ENCODE peak calls at places on chromosomes 13 and 19, in six cellular contexts. One of them, this sample, is unnamed. For H3K9me3, the result is how much of the 10 kb centered on the place peaks cover.

GRCh38 chr13:39091586-39091985 is 53.3 kb downstream of the NHLRC3 start:
- DNase-seq in heart right ventricle: no peak
- DNase-seq in mucosa of descending colon: no peak
- DNase-seq in ovary: no peak
- DNase-seq in effector memory CD4-positive, alpha-beta T cell: no peak
- DNase-seq in kidney: no peak
- DNase-seq in this sample: no peak

GRCh38 chr13:36531746-36532486 is 99.6 kb downstream of the CCNA1 start:
- DNase-seq in kidney: no peak
- DNase-seq in ovary: no peak
- DNase-seq in heart right ventricle: no peak
- DNase-seq in mucosa of descending colon: no peak
- DNase-seq in effector memory CD4-positive, alpha-beta T cell: no peak
- DNase-seq in this sample: no peak

GRCh38 chr13:46844431-46844830 is 47.5 kb upstream of the ESD start:
- DNase-seq in heart right ventricle: no peak
- DNase-seq in mucosa of descending colon: no peak
- DNase-seq in effector memory CD4-positive, alpha-beta T cell: no peak
- DNase-seq in kidney: no peak
- DNase-seq in ovary: no peak
- DNase-seq in this sample: no peak

GRCh38 chr13:30690282-30691188 is 44.8 kb upstream of the ALOX5AP start:
- DNase-seq in mucosa of descending colon: peak
- DNase-seq in effector memory CD4-positive, alpha-beta T cell: no peak
- DNase-seq in heart right ventricle: peak
- DNase-seq in ovary: peak
- DNase-seq in kidney: peak
- DNase-seq in this sample: no peak

GRCh38 chr13:51249767-51250741 is 27.9 kb downstream of the FAM124A start:
- DNase-seq in heart right ventricle: no peak
- DNase-seq in effector memory CD4-positive, alpha-beta T cell: no peak
- DNase-seq in mucosa of descending colon: no peak
- DNase-seq in kidney: no peak
- DNase-seq in ovary: no peak
- DNase-seq in this sample: no peak

GRCh38 chr13:74773263-74773662 is 639.1 kb upstream of the KLF12 start:
- DNase-seq in ovary: no peak
- DNase-seq in heart right ventricle: no peak
- DNase-seq in effector memory CD4-positive, alpha-beta T cell: no peak
- DNase-seq in mucosa of descending colon: no peak
- DNase-seq in kidney: no peak
- DNase-seq in this sample: no peak

GRCh38 chr19:4744451-4745170 is 21.0 kb upstream of the DPP9 start:
- DNase-seq in ovary: peak
- DNase-seq in kidney: no peak
- DNase-seq in heart right ventricle: no peak
- DNase-seq in mucosa of descending colon: no peak
- DNase-seq in effector memory CD4-positive, alpha-beta T cell: no peak
- DNase-seq in this sample: no peak

GRCh38 chr13:98142427-98143156 is at the start of gene FARP1:
- DNase-seq in effector memory CD4-positive, alpha-beta T cell: no peak
- DNase-seq in kidney: peak
- DNase-seq in ovary: peak
- DNase-seq in heart right ventricle: peak
- DNase-seq in mucosa of descending colon: peak
- DNase-seq in this sample: no peak

GRCh38 chr13:77857810-77858209 is 60.8 kb downstream of the EDNRB start:
- DNase-seq in effector memory CD4-positive, alpha-beta T cell: no peak
- DNase-seq in heart right ventricle: no peak
- DNase-seq in kidney: no peak
- DNase-seq in mucosa of descending colon: no peak
- DNase-seq in ovary: no peak
- DNase-seq in this sample: no peak

GRCh38 chr19:4234862-4235201 is 5.5 kb downstream of the EBI3 start:
- DNase-seq in heart right ventricle: no peak
- DNase-seq in ovary: no peak
- DNase-seq in kidney: no peak
- DNase-seq in mucosa of descending colon: no peak
- DNase-seq in effector memory CD4-positive, alpha-beta T cell: no peak
- DNase-seq in this sample: no peak

GRCh38 chr13:112684444-112684843 is 5.4 kb upstream of the ATP11A start:
- DNase-seq in mucosa of descending colon: no peak
- DNase-seq in heart right ventricle: no peak
- DNase-seq in kidney: no peak
- DNase-seq in effector memory CD4-positive, alpha-beta T cell: no peak
- DNase-seq in ovary: no peak
- DNase-seq in this sample: no peak

GRCh38 chr13:106143930-106144709 is 391.3 kb downstream of the EFNB2 start:
- DNase-seq in heart right ventricle: no peak
- DNase-seq in mucosa of descending colon: no peak
- DNase-seq in kidney: no peak
- DNase-seq in ovary: no peak
- DNase-seq in effector memory CD4-positive, alpha-beta T cell: no peak
- DNase-seq in this sample: no peak

GRCh38 chr19:49676136-49676689 is 858 bp upstream of the PRMT1 start:
- DNase-seq in ovary: peak
- DNase-seq in heart right ventricle: peak
- DNase-seq in effector memory CD4-positive, alpha-beta T cell: no peak
- DNase-seq in kidney: peak
- DNase-seq in mucosa of descending colon: peak
- DNase-seq in this sample: peak

GRCh38 chr13:113448885-113449692 is 4.2 kb downstream of the ADPRHL1 start:
- DNase-seq in kidney: peak
- DNase-seq in mucosa of descending colon: peak
- DNase-seq in effector memory CD4-positive, alpha-beta T cell: peak
- DNase-seq in heart right ventricle: no peak
- DNase-seq in ovary: peak
- DNase-seq in this sample: no peak

GRCh38 chr13:106594986-106595385 is 27.0 kb upstream of the ARGLU1 start:
- DNase-seq in heart right ventricle: no peak
- DNase-seq in effector memory CD4-positive, alpha-beta T cell: no peak
- DNase-seq in kidney: no peak
- DNase-seq in mucosa of descending colon: no peak
- DNase-seq in ovary: no peak
- DNase-seq in this sample: no peak

GRCh38 chr19:49567722-49568454 is 12.5 kb downstream of the NOSIP start:
- DNase-seq in effector memory CD4-positive, alpha-beta T cell: peak
- DNase-seq in ovary: no peak
- DNase-seq in heart right ventricle: no peak
- DNase-seq in kidney: no peak
- DNase-seq in mucosa of descending colon: peak
- DNase-seq in this sample: peak

DNA sequence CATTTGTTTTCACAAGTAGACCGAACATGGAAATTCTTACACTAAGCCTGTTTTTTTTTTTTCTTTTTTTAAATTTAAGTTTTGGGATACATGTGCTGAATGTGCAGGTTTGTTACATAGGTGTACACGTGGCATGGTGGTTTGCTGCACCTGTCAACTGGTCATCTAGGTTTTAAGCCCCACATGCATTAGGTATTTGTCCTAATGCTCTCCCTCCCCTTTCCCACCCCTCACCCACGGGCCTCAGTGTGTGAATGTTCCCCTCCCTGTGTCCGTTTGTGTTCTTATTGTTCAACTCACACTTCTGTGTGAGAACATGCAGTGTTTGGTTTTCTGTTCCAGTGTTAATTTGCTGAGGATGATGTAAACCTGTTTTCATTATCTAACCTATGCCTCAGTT is 2.6 kb downstream of the NLRP4 start:
- DNase-seq in effector memory CD4-positive, alpha-beta T cell: no peak
- DNase-seq in kidney: no peak
- DNase-seq in heart right ventricle: no peak
- DNase-seq in ovary: no peak
- DNase-seq in mucosa of descending colon: no peak
- DNase-seq in this sample: no peak
- H3K9me3 ChIP-seq in effector memory CD4-positive, alpha-beta T cell: under half
- H3K9me3 ChIP-seq in kidney: under half
- H3K9me3 ChIP-seq in heart right ventricle: under half
- H3K9me3 ChIP-seq in ovary: under half
- H3K9me3 ChIP-seq in mucosa of descending colon: under half
- H3K9me3 ChIP-seq in this sample: under half

DNA sequence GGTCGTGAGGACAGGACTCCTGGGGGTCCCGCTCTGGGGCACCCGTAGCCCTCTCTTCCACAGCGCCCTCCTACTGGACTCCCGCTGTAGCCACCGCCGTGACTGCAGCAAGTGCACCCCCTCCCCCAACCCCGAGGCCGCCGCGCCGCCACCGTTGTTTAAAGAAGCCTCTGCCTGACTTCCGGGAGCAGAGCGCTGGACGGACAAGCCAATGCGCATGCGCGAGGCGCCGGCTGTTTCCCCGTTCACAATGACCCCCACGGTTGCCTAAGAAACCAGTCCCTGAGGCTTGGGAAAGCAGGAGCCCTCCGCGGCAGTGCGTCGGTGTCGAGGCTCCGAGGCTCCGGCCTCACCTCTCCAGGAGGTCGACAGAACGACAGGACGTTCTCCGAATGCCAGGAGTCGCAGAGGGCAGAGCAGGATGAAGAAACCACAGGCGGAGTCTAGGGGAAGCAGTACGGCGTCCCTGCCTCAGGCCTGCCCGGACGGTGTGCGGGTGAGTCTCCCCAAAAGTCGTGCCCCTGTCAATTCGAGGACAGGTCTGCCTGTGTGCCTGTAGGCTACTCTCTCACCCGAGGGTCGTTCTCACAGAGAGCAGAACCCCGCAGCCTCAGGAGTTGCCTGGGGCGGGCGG is 70.5 kb upstream of the ZNF420 start:
- DNase-seq in ovary: peak
- DNase-seq in heart right ventricle: peak
- DNase-seq in effector memory CD4-positive, alpha-beta T cell: peak
- DNase-seq in kidney: peak
- DNase-seq in mucosa of descending colon: no peak
- DNase-seq in this sample: no peak
- H3K9me3 ChIP-seq in ovary: under half
- H3K9me3 ChIP-seq in heart right ventricle: under half
- H3K9me3 ChIP-seq in effector memory CD4-positive, alpha-beta T cell: under half
- H3K9me3 ChIP-seq in kidney: under half
- H3K9me3 ChIP-seq in mucosa of descending colon: half or more
- H3K9me3 ChIP-seq in this sample: under half

DNA sequence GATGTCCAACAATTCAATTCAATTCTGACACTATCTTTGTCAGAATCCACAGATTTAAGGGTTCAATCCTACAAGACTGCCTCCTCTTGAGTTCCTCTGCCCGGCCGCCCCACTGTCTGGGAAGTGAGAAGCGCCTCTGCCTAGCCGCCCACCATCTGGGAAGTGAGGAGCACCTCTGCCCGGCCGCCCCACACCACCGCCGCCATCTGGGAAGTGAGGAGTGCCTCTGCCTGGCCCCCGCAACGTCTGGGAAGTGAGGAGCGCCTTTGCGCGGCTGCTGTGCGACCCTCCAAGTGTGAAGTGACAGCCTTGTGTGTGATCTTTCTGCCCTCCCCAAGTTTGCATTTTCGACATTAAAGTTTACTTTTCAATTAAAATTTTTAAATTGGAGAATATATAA is 6.0 kb downstream of the ZNF614 start:
- DNase-seq in ovary: no peak
- DNase-seq in kidney: peak
- DNase-seq in mucosa of descending colon: peak
- DNase-seq in heart right ventricle: no peak
- DNase-seq in effector memory CD4-positive, alpha-beta T cell: no peak
- DNase-seq in this sample: no peak
- H3K9me3 ChIP-seq in ovary: half or more
- H3K9me3 ChIP-seq in kidney: under half
- H3K9me3 ChIP-seq in mucosa of descending colon: half or more
- H3K9me3 ChIP-seq in heart right ventricle: half or more
- H3K9me3 ChIP-seq in effector memory CD4-positive, alpha-beta T cell: under half
- H3K9me3 ChIP-seq in this sample: half or more

GRCh38 chr19:54551950-54552912 is 21.4 kb upstream of the LILRA2 start:
- DNase-seq in heart right ventricle: peak
- DNase-seq in kidney: no peak
- DNase-seq in effector memory CD4-positive, alpha-beta T cell: no peak
- DNase-seq in ovary: no peak
- DNase-seq in mucosa of descending colon: no peak
- DNase-seq in this sample: no peak

GRCh38 chr19:54551293-54551692 is 22.3 kb upstream of the LILRA2 start:
- DNase-seq in ovary: no peak
- DNase-seq in effector memory CD4-positive, alpha-beta T cell: no peak
- DNase-seq in heart right ventricle: no peak
- DNase-seq in kidney: no peak
- DNase-seq in mucosa of descending colon: no peak
- DNase-seq in this sample: no peak

GRCh38 chr19:54554006-54554405 is 19.6 kb upstream of the LILRA2 start:
- DNase-seq in kidney: no peak
- DNase-seq in mucosa of descending colon: no peak
- DNase-seq in ovary: no peak
- DNase-seq in heart right ventricle: no peak
- DNase-seq in effector memory CD4-positive, alpha-beta T cell: no peak
- DNase-seq in this sample: no peak

GRCh38 chr19:54554896-54555295 is 18.7 kb upstream of the LILRA2 start:
- DNase-seq in mucosa of descending colon: no peak
- DNase-seq in effector memory CD4-positive, alpha-beta T cell: no peak
- DNase-seq in heart right ventricle: no peak
- DNase-seq in kidney: no peak
- DNase-seq in ovary: no peak
- DNase-seq in this sample: no peak

GRCh38 chr19:54552913-54553310 is 20.7 kb upstream of the LILRA2 start:
- DNase-seq in kidney: no peak
- DNase-seq in effector memory CD4-positive, alpha-beta T cell: no peak
- DNase-seq in mucosa of descending colon: no peak
- DNase-seq in ovary: no peak
- DNase-seq in heart right ventricle: no peak
- DNase-seq in this sample: no peak
- H3K9me3 ChIP-seq in kidney: under half
- H3K9me3 ChIP-seq in effector memory CD4-positive, alpha-beta T cell: under half
- H3K9me3 ChIP-seq in mucosa of descending colon: under half
- H3K9me3 ChIP-seq in ovary: under half
- H3K9me3 ChIP-seq in heart right ventricle: under half
- H3K9me3 ChIP-seq in this sample: under half

GRCh38 chr13:18952225-18953016 is 229.2 kb downstream of the TUBA3C start:
- DNase-seq in ovary: no peak
- DNase-seq in effector memory CD4-positive, alpha-beta T cell: no peak
- DNase-seq in heart right ventricle: no peak
- DNase-seq in kidney: peak
- DNase-seq in mucosa of descending colon: peak
- DNase-seq in this sample: no peak
- H3K9me3 ChIP-seq in ovary: under half
- H3K9me3 ChIP-seq in effector memory CD4-positive, alpha-beta T cell: under half
- H3K9me3 ChIP-seq in heart right ventricle: under half
- H3K9me3 ChIP-seq in kidney: under half
- H3K9me3 ChIP-seq in mucosa of descending colon: half or more
- H3K9me3 ChIP-seq in this sample: under half

DNA sequence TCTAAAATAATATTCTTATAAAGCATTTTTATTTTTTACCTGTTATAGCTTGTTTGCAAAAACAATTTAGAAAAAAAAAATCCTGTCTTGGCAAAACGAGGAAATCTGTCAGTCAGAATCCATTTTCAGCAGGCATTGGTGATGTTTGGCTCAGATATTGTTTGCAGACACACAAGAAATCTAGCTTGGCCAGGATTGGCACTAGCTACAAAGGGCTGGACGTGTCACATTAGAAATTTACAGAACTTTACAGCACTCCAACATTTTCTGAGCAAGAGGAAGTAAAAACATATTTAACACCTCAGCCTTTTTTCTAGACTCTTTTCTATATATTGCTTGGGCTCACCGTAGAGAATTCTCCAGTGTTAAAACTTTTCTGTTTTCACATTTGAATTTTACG is 9.9 kb downstream of the ZNF91 start:
- DNase-seq in kidney: no peak
- DNase-seq in ovary: no peak
- DNase-seq in effector memory CD4-positive, alpha-beta T cell: no peak
- DNase-seq in mucosa of descending colon: no peak
- DNase-seq in heart right ventricle: no peak
- DNase-seq in this sample: no peak
- H3K9me3 ChIP-seq in kidney: under half
- H3K9me3 ChIP-seq in ovary: under half
- H3K9me3 ChIP-seq in effector memory CD4-positive, alpha-beta T cell: under half
- H3K9me3 ChIP-seq in mucosa of descending colon: half or more
- H3K9me3 ChIP-seq in heart right ventricle: under half
- H3K9me3 ChIP-seq in this sample: under half

GRCh38 chr19:58248886-58249285 is 20.2 kb downstream of the ZNF544 start:
- DNase-seq in ovary: no peak
- DNase-seq in heart right ventricle: no peak
- DNase-seq in mucosa of descending colon: no peak
- DNase-seq in kidney: no peak
- DNase-seq in effector memory CD4-positive, alpha-beta T cell: no peak
- DNase-seq in this sample: no peak
- H3K9me3 ChIP-seq in ovary: half or more
- H3K9me3 ChIP-seq in heart right ventricle: half or more
- H3K9me3 ChIP-seq in mucosa of descending colon: half or more
- H3K9me3 ChIP-seq in kidney: half or more
- H3K9me3 ChIP-seq in effector memory CD4-positive, alpha-beta T cell: half or more
- H3K9me3 ChIP-seq in this sample: under half